ENCODE peak calls at places on chromosomes 16 and 17, in four cellular contexts. S is stimulated activated CD4-positive, alpha-beta T cell treated with anti-CD3 and anti-CD28 coated beads, Interleukin-12 subunit alpha, Interleukin-12 subunit beta, amount 100 ng/mL, for 4 hours; E is activated CD4-positive, alpha-beta T cell treated with anti-CD3 and anti-CD28 coated beads, Interleukin-2, amount 50 U/mL, for 1 hour; Y is T1000. Z is an unnamed sample.

GRCh38 chr17:44878627-44879221 is 20.5 kb downstream of the EFTUD2 start:
- DNase-seq in E (peak), Y (peak), S (no peak), Z (no peak)

GRCh38 chr17:50094243-50094752 is 853 bp upstream of the PDK2 start:
- DNase-seq in S (peak), Y (peak), E (peak), Z (peak)

GRCh38 chr17:29674270-29674669 is 51.6 kb upstream of the CORO6 start:
- DNase-seq in S (no peak), E (no peak), Y (no peak), Z (no peak)

GRCh38 chr16:56355786-56356275 is 69.5 kb downstream of the AMFR start:
- DNase-seq in Y (no peak), S (no peak), E (no peak), Z (peak)

GRCh38 chr17:16040710-16041251 is 41.2 kb downstream of the TTC19 start:
- DNase-seq in S (no peak), E (no peak), Y (no peak), Z (no peak)

GRCh38 chr16:3597676-3598075 is 13.7 kb downstream of the SLX4 start:
- DNase-seq in S (no peak), Y (no peak), E (no peak), Z (no peak)

GRCh38 chr16:75256059-75256870 is 4.8 kb upstream of the BCAR1 start:
- DNase-seq in S (no peak), Y (no peak), E (no peak), Z (peak)

GRCh38 chr16:78727536-78727935 is 628.1 kb downstream of the WWOX start:
- DNase-seq in Y (no peak), S (no peak), E (no peak), Z (no peak)

GRCh38 chr16:71769222-71769621 is 39.4 kb downstream of the AP1G1 start:
- DNase-seq in S (no peak), E (no peak), Y (no peak), Z (no peak)

GRCh38 chr17:1730345-1731193 is 6.1 kb downstream of the WDR81 start:
- DNase-seq in E (no peak), Y (peak), S (no peak), Z (peak)

GRCh38 chr16:89431158-89431584 is 59.2 kb downstream of the ANKRD11 start:
- DNase-seq in E (no peak), S (no peak), Y (peak), Z (no peak)

GRCh38 chr17:63843387-63844292 is 1.2 kb upstream of the SMARCD2 start:
- DNase-seq in E (peak), S (no peak), Y (no peak), Z (peak)

GRCh38 chr17:74211141-74211928 is 2.0 kb upstream of the TTYH2 start:
- DNase-seq in S (no peak), Y (no peak), E (no peak), Z (no peak)

GRCh38 chr16:1412847-1413246 is 1.7 kb downstream of the UNKL start:
- DNase-seq in Y (no peak), E (no peak), S (no peak), Z (no peak)

GRCh38 chr17:41932821-41933389 is 2.5 kb downstream of the ODAD4 start:
- DNase-seq in E (no peak), S (no peak), Y (no peak), Z (no peak)

GRCh38 chr16:61030616-61031015 is 1005.6 kb downstream of the CDH8 start:
- DNase-seq in Y (no peak), E (no peak), S (no peak), Z (no peak)

GRCh38 chr16:50600582-50601283 is 52.5 kb downstream of the NKD1 start:
- DNase-seq in S (no peak), E (no peak), Y (no peak), Z (no peak)

GRCh38 chr17:76353004-76353598 is 615 bp downstream of the PRPSAP1 start:
- DNase-seq in E (no peak), S (peak), Y (no peak), Z (peak)

GRCh38 chr16:67028167-67028554 is 788 bp upstream of the CBFB start:
- DNase-seq in S (no peak), E (no peak), Y (no peak), Z (no peak)

GRCh38 chr17:56505154-56505756 is 88.2 kb upstream of the NOG start:
- DNase-seq in E (no peak), Y (no peak), S (no peak), Z (no peak)

GRCh38 chr17:38893612-38894011 is 23.8 kb downstream of the LASP1 start:
- DNase-seq in Y (no peak), E (no peak), S (no peak), Z (peak)

GRCh38 chr17:68498479-68499326 is 13.5 kb upstream of the PRKAR1A start:
- DNase-seq in Y (no peak), E (no peak), S (no peak), Z (peak)

GRCh38 chr17:76497979-76498885 is 3.0 kb downstream of the RHBDF2 start:
- DNase-seq in E (no peak), Y (peak), S (no peak), Z (peak)

GRCh38 chr16:70391446-70391845 is 44.7 kb downstream of the DDX19A start:
- DNase-seq in E (no peak), Y (no peak), S (no peak), Z (no peak)

GRCh38 chr17:39658346-39658745 is 6.8 kb upstream of the TCAP start:
- DNase-seq in S (no peak), Y (no peak), E (no peak), Z (no peak)

Z was measured in left cardiac atrium.